ENCODE peak calls at places on chromosomes 16 and 17, in five cellular contexts. G, X, N, E and L are unnamed samples.

GRCh38 chr17:11948791-11949190 is 48.5 kb downstream of the ZNF18 start:
- DNase-seq in G (no peak), X (peak; percentile 66), N (peak; percentile 88), E (no peak), L (no peak)

GRCh38 chr16:3173892-3174617 is 13.9 kb upstream of the OR1F1 start:
- DNase-seq in G (no peak), X (no peak), N (peak; percentile 61), E (no peak), L (no peak)

GRCh38 chr16:20851601-20852000 is 45.3 kb downstream of the REXO5 start:
- DNase-seq in G (no peak), X (peak; percentile 87), N (peak; percentile 85), E (no peak), L (no peak)

GRCh38 chr16:65684230-65684629 is 562.4 kb upstream of the CDH11 start:
- DNase-seq in G (no peak), X (no peak), N (no peak), E (no peak), L (no peak)

GRCh38 chr17:15663176-15663575 is 20.9 kb downstream of the TRIM16 start:
- DNase-seq in G (no peak), X (no peak), N (no peak), E (no peak), L (no peak)

GRCh38 chr16:72876221-72876620 is 171.7 kb downstream of the ZFHX3 start:
- DNase-seq in G (no peak), X (peak; percentile 72), N (no peak), E (no peak), L (peak; percentile 4)

GRCh38 chr16:20147091-20147490 is 73.4 kb upstream of the GPR139 start:
- DNase-seq in G (no peak), X (no peak), N (no peak), E (no peak), L (no peak)

GRCh38 chr17:43546317-43547188 is at the start of gene ETV4:
- DNase-seq in G (peak; percentile 86), X (peak; percentile 98), N (peak; percentile 80), E (peak; percentile 87), L (peak; percentile 36)

GRCh38 chr16:30609002-30609927 is 924 bp downstream of the ZNF689 start:
- DNase-seq in G (peak; percentile 23), X (peak; percentile 58), N (peak; percentile 15), E (peak; percentile 46), L (no peak)

GRCh38 chr16:28136751-28137434 is 73.4 kb upstream of the GSG1L start:
- DNase-seq in G (peak; percentile 35), X (no peak), N (no peak), E (no peak), L (no peak)

GRCh38 chr16:67399749-67400704 is 6.7 kb upstream of the TPPP3 start:
- DNase-seq in G (no peak), X (no peak), N (no peak), E (no peak), L (no peak)

GRCh38 chr17:20988896-20989295 is 53.9 kb downstream of the USP22 start:
- DNase-seq in G (no peak), X (no peak), N (no peak), E (no peak), L (no peak)

GRCh38 chr16:50195276-50195675 is 42.2 kb downstream of the TENT4B start:
- DNase-seq in G (no peak), X (peak; percentile 55), N (peak; percentile 81), E (no peak), L (no peak)